ENCODE peak calls at places on chromosomes 1 and 21, in seven cellular contexts. B is brain microvascular endothelial cell, R is lung, Y is substantia nigra, Z is heart left ventricle, J is tibial nerve, Q is ascending aorta. K is an unnamed sample.
A peak's percentile ranks its signal among the peaks of the same experiment; 100 is the strongest.

GRCh38 chr1:76141898-76142297 is 67.4 kb downstream of the ST6GALNAC3 start:
- DNase-seq in B (no peak), R (no peak), Y (no peak), Z (no peak), J (no peak), Q (no peak), K (no peak)

GRCh38 chr1:26771643-26772321 is 16.0 kb upstream of the PIGV start:
- DNase-seq in B (peak; percentile 94), R (peak; percentile 51), Y (no peak), Z (no peak), J (no peak), Q (peak; percentile 79), K (no peak)

GRCh38 chr1:53544731-53545515 is 85.7 kb downstream of the DMRTB1 start:
- DNase-seq in B (no peak), R (no peak), Y (no peak), Z (no peak), J (no peak), Q (peak; percentile 41), K (no peak)

GRCh38 chr1:1157426-1157913 is 16.2 kb upstream of the TTLL10 start:
- DNase-seq in B (peak; percentile 73), R (peak; percentile 91), Y (peak; percentile 71), Z (peak; percentile 94), J (peak; percentile 70), Q (peak; percentile 89), K (peak; percentile 92)

GRCh38 chr1:62198069-62198780 is 3.6 kb downstream of the L1TD1 start:
- DNase-seq in B (no peak), R (no peak), Y (no peak), Z (no peak), J (no peak), Q (no peak), K (no peak)

GRCh38 chr1:14939527-14940284 is 213.8 kb upstream of the TMEM51 start:
- DNase-seq in B (peak; percentile 79), R (no peak), Y (no peak), Z (no peak), J (no peak), Q (no peak), K (no peak)

GRCh38 chr1:3337798-3338724 is 116.4 kb upstream of the ARHGEF16 start:
- DNase-seq in B (no peak), R (no peak), Y (no peak), Z (no peak), J (no peak), Q (no peak), K (no peak)

GRCh38 chr1:36342426-36343185 is 19.2 kb upstream of the EVA1B start:
- DNase-seq in B (peak; percentile 29), R (peak; percentile 51), Y (peak; percentile 56), Z (peak; percentile 53), J (peak; percentile 39), Q (peak; percentile 89), K (peak; percentile 39)

GRCh38 chr1:31382379-31382989 is 9.6 kb upstream of the FABP3 start:
- DNase-seq in B (no peak), R (no peak), Y (no peak), Z (peak; percentile 72), J (no peak), Q (no peak), K (peak; percentile 42)

GRCh38 chr1:221169447-221169889 is 290.2 kb downstream of the HLX start:
- DNase-seq in B (peak; percentile 14), R (no peak), Y (no peak), Z (no peak), J (no peak), Q (no peak), K (no peak)

GRCh38 chr1:86471296-86471695 is 2.6 kb downstream of the CLCA1 start:
- DNase-seq in B (no peak), R (no peak), Y (no peak), Z (no peak), J (no peak), Q (no peak), K (no peak)

GRCh38 chr1:160619742-160620277 is 27.0 kb downstream of the SLAMF1 start:
- DNase-seq in B (no peak), R (no peak), Y (no peak), Z (no peak), J (no peak), Q (no peak), K (no peak)

GRCh38 chr1:33661791-33662190 is 189.3 kb downstream of the ZSCAN20 start:
- DNase-seq in B (no peak), R (no peak), Y (no peak), Z (no peak), J (no peak), Q (no peak), K (no peak)

GRCh38 chr1:20640183-20640597 is 6.9 kb downstream of the PINK1 start:
- DNase-seq in B (peak; percentile 34), R (peak; percentile 51), Y (peak; percentile 21), Z (no peak), J (no peak), Q (no peak), K (no peak)

DNA sequence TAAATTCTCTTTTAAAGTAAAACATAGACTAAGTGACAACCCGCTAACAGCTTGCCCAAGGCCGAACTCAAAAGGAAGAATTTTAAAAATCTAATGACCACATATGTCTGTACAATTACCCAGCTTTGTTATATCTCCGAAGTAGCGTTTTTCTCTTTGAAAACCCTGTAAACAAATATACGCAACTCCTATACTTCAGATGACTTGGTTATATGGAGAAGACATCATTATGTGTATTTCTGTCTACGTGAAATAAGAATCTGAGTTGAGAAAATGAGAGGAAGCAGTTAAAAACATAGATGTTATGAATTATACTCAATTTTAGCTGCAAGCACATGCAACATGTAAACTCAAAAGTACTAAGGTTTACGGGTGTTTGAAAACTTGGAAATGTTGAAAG is 2.0 kb downstream of the PBX1 start:
- DNase-seq in B (no peak), R (no peak), Y (no peak), Z (no peak), J (no peak), Q (no peak), K (no peak)
- H3K27ac ChIP-seq in B (peak overlapping the region; percentile 77), R (no peak overlapping the region), Y (no peak overlapping the region), Z (peak overlapping the region; percentile 87), J (peak overlapping the region; percentile 88), Q (peak overlapping the region; percentile 84), K (peak overlapping the region; percentile 81)

GRCh38 chr1:203792491-203792890 is 2.9 kb upstream of the ZBED6 start:
- DNase-seq in B (no peak), R (no peak), Y (no peak), Z (no peak), J (no peak), Q (no peak), K (no peak)

GRCh38 chr1:203795382-203796222 is at the start of the genes ZBED6 and ZC3H11A:
- DNase-seq in B (peak; percentile 98), R (peak; percentile 100), Y (peak; percentile 98), Z (peak; percentile 100), J (peak; percentile 97), Q (peak; percentile 100), K (peak; percentile 99)

GRCh38 chr1:203794764-203795381 is 550 bp upstream of the ZBED6 start:
- DNase-seq in B (no peak), R (no peak), Y (no peak), Z (no peak), J (no peak), Q (no peak), K (no peak)

GRCh38 chr1:203791498-203791897 is 3.9 kb upstream of the ZBED6 start:
- DNase-seq in B (no peak), R (no peak), Y (no peak), Z (no peak), J (no peak), Q (no peak), K (no peak)

GRCh38 chr1:203789966-203790365 is 5.5 kb upstream of the ZBED6 start:
- DNase-seq in B (no peak), R (no peak), Y (no peak), Z (no peak), J (no peak), Q (no peak), K (no peak)
- H3K27ac ChIP-seq in B (no peak overlapping the region), R (no peak overlapping the region), Y (no peak overlapping the region), Z (no peak overlapping the region), J (no peak overlapping the region), Q (no peak overlapping the region), K (no peak overlapping the region)

GRCh38 chr1:66343569-66344325 is 190.2 kb upstream of the SGIP1 start:
- DNase-seq in B (no peak), R (no peak), Y (no peak), Z (no peak), J (no peak), Q (no peak), K (no peak)
- H3K27ac ChIP-seq in B (no peak overlapping the region), R (no peak overlapping the region), Y (no peak overlapping the region), Z (no peak overlapping the region), J (no peak overlapping the region), Q (no peak overlapping the region), K (no peak overlapping the region)

GRCh38 chr21:45129231-45129923 is 55.0 kb downstream of the ADARB1 start:
- DNase-seq in B (no peak), R (no peak), Y (no peak), Z (peak; percentile 79), J (no peak), Q (peak; percentile 78), K (peak; percentile 55)

GRCh38 chr21:45128613-45129226 is 54.3 kb downstream of the ADARB1 start:
- DNase-seq in B (peak; percentile 66), R (peak; percentile 69), Y (peak; percentile 69), Z (peak; percentile 76), J (peak; percentile 43), Q (peak; percentile 91), K (peak; percentile 71)

GRCh38 chr21:45127937-45128336 is 53.6 kb downstream of the ADARB1 start:
- DNase-seq in B (no peak), R (no peak), Y (no peak), Z (no peak), J (no peak), Q (no peak), K (no peak)

GRCh38 chr21:45131537-45131999 is 57.2 kb downstream of the ADARB1 start:
- DNase-seq in B (no peak), R (no peak), Y (no peak), Z (no peak), J (no peak), Q (no peak), K (no peak)

GRCh38 chr21:45130324-45130774 is 56.0 kb downstream of the ADARB1 start:
- DNase-seq in B (peak; percentile 55), R (no peak), Y (no peak), Z (no peak), J (no peak), Q (peak; percentile 81), K (peak; percentile 41)
- H3K27ac ChIP-seq in B (peak overlapping the region; percentile 72), R (peak overlapping the region; percentile 12), Y (no peak overlapping the region), Z (peak overlapping the region; percentile 75), J (peak overlapping the region; percentile 92), Q (peak overlapping the region; percentile 94), K (peak overlapping the region; percentile 67)

GRCh38 chr1:243233908-243234307 is 21.2 kb downstream of the CEP170 start:
- DNase-seq in B (peak; percentile 55), R (no peak), Y (no peak), Z (no peak), J (no peak), Q (no peak), K (no peak)
- H3K27ac ChIP-seq in B (peak overlapping the region; percentile 51), R (no peak overlapping the region), Y (no peak overlapping the region), Z (no peak overlapping the region), J (no peak overlapping the region), Q (no peak overlapping the region), K (no peak overlapping the region)